ENCODE peak calls at places on chromosome 7, in five cellular contexts. M is OCI-LY7, Z is progenitor cell of endocrine pancreas, T is GM10248, L is WERI-Rb-1. J is an unnamed sample.

GRCh38 chr7:26046150-26046549 is 105.8 kb upstream of the NFE2L3 start:
- DNase-seq in M (no peak), Z (no peak), T (no peak), L (no peak), J (no peak)

GRCh38 chr7:101179117-101179779 is 845 bp downstream of the NAT16 start:
- DNase-seq in M (no peak), Z (no peak), T (no peak), L (no peak), J (no peak)

GRCh38 chr7:27235387-27236052 is 7.1 kb upstream of the EVX1 start:
- DNase-seq in M (no peak), Z (peak; percentile 60), T (no peak), L (peak; percentile 60), J (peak; percentile 59)

GRCh38 chr7:153044981-153045380 is 285.4 kb downstream of the ACTR3B start:
- DNase-seq in M (no peak), Z (no peak), T (no peak), L (peak; percentile 28), J (no peak)

GRCh38 chr7:41247128-41247865 is 455.6 kb downstream of the INHBA start:
- DNase-seq in M (no peak), Z (no peak), T (no peak), L (no peak), J (no peak)

GRCh38 chr7:137985897-137986251 is 16.0 kb downstream of the CREB3L2 start:
- DNase-seq in M (peak; percentile 74), Z (no peak), T (peak; percentile 70), L (no peak), J (peak; percentile 72)

GRCh38 chr7:1432411-1433082 is 26.7 kb downstream of the MICALL2 start:
- DNase-seq in M (peak; percentile 69), Z (peak; percentile 78), T (peak; percentile 84), L (peak; percentile 75), J (peak; percentile 88)

GRCh38 chr7:129969881-129970446 is 17.2 kb upstream of the UBE2H start:
- DNase-seq in M (no peak), Z (no peak), T (no peak), L (no peak), J (no peak)

GRCh38 chr7:157560258-157560654 is 223.5 kb downstream of the DNAJB6 start:
- DNase-seq in M (no peak), Z (no peak), T (no peak), L (no peak), J (no peak)

GRCh38 chr7:116316838-116317612 is 106.7 kb downstream of the TES start:
- DNase-seq in M (no peak), Z (no peak), T (peak; percentile 35), L (no peak), J (peak; percentile 17)

GRCh38 chr7:65967361-65968155 is 14.5 kb downstream of the GUSB start:
- DNase-seq in M (no peak), Z (no peak), T (no peak), L (no peak), J (no peak)

GRCh38 chr7:376306-376969 is 86.5 kb downstream of the FOXL3 start:
- DNase-seq in M (no peak), Z (peak; percentile 8), T (no peak), L (no peak), J (no peak)

GRCh38 chr7:114008696-114009095 is 89.9 kb upstream of the PPP1R3A start:
- DNase-seq in M (no peak), Z (no peak), T (no peak), L (peak; percentile 44), J (no peak)

GRCh38 chr7:93160410-93160809 is 12.2 kb upstream of the SAMD9L start:
- DNase-seq in M (no peak), Z (no peak), T (no peak), L (no peak), J (no peak)

GRCh38 chr7:17680026-17680425 is 260.3 kb downstream of the SNX13 start:
- DNase-seq in M (no peak), Z (no peak), T (no peak), L (no peak), J (no peak)

GRCh38 chr7:50667338-50667737 is 102.1 kb upstream of the DDC start:
- DNase-seq in M (no peak), Z (no peak), T (no peak), L (no peak), J (no peak)

GRCh38 chr7:154564676-154565075 is 438.2 kb downstream of the PAXIP1 start:
- DNase-seq in M (no peak), Z (no peak), T (no peak), L (no peak), J (no peak)

GRCh38 chr7:27185708-27186449 is 847 bp upstream of the HOXA11 start:
- DNase-seq in M (no peak), Z (no peak), T (no peak), L (peak; percentile 9), J (no peak)

GRCh38 chr7:27099224-27099838 is 3.2 kb downstream of the HOXA2 start:
- DNase-seq in M (no peak), Z (no peak), T (no peak), L (no peak), J (no peak)

GRCh38 chr7:101547022-101547915 is 81.8 kb downstream of the MYL10 start:
- DNase-seq in M (no peak), Z (no peak), T (no peak), L (peak; percentile 3), J (no peak)

GRCh38 chr7:2734761-2735571 is 47.0 kb downstream of the AMZ1 start:
- DNase-seq in M (no peak), Z (no peak), T (no peak), L (no peak), J (no peak)

GRCh38 chr7:72753781-72754180 is 74.2 kb downstream of the TYW1B start:
- DNase-seq in M (no peak), Z (no peak), T (no peak), L (no peak), J (no peak)

GRCh38 chr7:117863618-117864017 is 9.6 kb downstream of the CTTNBP2 start:
- DNase-seq in M (no peak), Z (no peak), T (no peak), L (no peak), J (no peak)

GRCh38 chr7:107658467-107658866 is 2.2 kb upstream of the SLC26A4 start:
- DNase-seq in M (no peak), Z (no peak), T (no peak), L (no peak), J (no peak)

DNA sequence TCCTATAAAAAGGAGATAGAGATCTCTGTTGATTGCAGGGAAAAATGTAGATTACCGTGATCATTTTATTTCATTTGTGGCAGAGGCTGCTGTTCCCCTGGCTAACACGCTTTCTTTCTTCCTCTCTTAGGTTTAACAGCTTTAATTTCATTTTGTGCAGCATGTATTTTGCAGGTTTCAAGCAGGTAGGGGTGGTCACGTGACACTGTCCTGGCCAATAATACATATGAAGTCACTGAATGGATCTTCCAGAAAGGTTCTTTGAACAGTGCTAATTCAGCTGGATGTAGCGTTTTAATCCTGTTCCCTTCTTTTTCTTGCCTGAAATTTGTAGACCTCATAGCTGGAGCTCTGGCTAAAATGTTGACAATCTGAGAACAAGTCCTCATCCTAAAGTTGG is 3.6 kb upstream of the EPHB6 start:
- DNase-seq in M (no peak), Z (no peak), T (no peak), L (no peak), J (no peak)
- TF ChIP-seq CTCF in M (no peak), Z (no peak), T (no peak), L (no peak), J (no peak)

DNA sequence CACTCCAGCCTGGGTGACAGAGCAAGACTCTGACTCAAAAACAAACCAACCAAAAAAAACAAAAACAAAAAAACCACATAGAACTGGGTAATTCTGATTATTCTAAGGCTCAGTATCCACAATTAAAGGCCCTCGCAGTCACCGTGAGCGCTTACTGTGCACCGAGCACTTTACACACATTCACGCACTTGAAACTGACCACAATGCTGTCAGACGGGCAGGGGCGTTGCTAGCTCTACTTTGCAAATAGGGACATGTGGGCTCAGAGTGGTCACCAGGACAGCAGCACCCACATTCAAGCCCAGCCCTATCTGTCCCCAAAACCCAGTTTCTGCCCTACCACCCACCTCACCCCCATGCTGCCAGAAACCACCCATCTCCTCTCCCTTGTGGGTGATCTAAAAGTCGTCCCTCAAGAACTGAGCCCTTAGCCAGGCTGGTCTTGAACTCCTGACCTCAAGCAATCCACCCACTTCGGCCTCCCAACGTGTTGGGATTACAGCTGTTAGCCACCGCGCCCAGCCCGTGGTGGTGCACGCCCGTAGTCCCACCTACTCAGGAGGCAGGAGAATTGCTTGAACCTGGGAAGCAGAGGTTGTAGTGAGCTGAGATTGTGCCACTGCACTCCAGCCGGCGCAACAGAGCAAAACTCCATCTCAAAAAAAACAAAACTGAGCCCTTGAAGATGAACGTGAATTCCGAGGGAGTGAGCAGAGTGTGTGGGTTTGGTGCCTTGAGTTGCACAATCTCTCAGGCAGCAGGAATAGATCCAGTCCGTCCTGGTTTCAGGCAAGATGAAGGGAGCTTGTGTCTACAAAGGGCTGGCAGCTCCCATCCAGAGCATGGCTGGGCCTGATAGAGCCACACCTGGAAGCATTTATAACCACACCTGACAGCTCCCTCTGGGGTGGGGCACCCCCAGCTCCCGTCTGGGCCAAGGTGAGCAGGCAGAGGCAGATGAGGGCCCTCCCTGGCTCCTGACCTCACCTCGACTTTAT is 5.4 kb upstream of the HSPB1 start:
- DNase-seq in M (no peak), Z (no peak), T (no peak), L (no peak), J (no peak)
- TF ChIP-seq CTCF in M (no peak), Z (no peak), T (no peak), L (no peak), J (no peak)

GRCh38 chr7:75966209-75966961 is 28.0 kb downstream of the TMEM120A start:
- DNase-seq in M (no peak), Z (no peak), T (no peak), L (peak; percentile 43), J (peak; percentile 21)

GRCh38 chr7:75968012-75968411 is 26.4 kb downstream of the TMEM120A start:
- DNase-seq in M (no peak), Z (no peak), T (no peak), L (no peak), J (no peak)

GRCh38 chr7:75968561-75969001 is 25.8 kb downstream of the TMEM120A start:
- DNase-seq in M (no peak), Z (no peak), T (no peak), L (no peak), J (no peak)

GRCh38 chr7:75967055-75967454 is 27.3 kb downstream of the TMEM120A start:
- DNase-seq in M (no peak), Z (no peak), T (no peak), L (no peak), J (no peak)

GRCh38 chr7:75967573-75967997 is 26.8 kb downstream of the TMEM120A start:
- DNase-seq in M (no peak), Z (no peak), T (no peak), L (no peak), J (no peak)
- TF ChIP-seq CTCF in M (no peak), Z (no peak), T (no peak), L (no peak), J (no peak)

DNA sequence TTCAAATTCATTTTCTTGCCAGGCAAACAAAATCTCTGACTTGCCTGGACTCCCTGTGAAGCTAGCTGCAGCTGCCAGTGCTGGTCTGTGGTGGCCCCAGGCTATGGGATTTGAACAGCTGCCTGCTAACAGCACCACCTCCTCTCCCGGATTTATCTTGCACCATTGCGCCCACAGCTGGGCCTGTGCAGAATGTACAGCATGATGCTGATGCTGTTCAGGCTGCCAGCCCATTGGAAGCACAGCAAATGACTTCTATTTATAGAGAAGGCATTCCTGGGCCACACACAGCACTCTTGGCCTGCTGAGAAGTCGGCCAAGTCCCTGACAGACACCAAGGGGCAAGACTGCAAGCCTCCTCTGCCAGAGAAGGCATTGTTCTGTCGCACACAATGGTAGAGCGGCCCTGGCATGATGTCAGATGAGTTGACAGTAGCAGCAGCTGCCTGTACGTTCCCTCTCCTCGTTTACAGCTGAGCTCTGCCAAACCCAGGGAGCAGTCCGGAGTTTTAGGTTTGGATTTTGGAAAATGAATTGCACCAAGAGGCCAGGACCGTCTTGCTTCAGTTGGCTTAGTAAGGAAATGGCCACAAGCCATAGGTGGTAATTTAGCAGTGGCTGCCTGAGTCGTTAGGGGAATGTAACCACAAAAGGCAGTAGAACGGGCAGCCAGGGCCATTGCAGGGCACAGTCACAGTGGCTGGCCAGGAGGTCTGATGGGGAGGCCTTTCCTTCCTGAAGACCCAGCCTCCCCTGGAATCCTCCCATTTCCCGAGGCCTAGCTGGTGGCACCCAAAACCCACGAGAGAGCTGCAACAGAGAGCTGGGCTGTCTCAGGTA is 38.5 kb downstream of the MTURN start:
- DNase-seq in M (peak; percentile 21), Z (no peak), T (no peak), L (peak; percentile 51), J (no peak)
- TF ChIP-seq CTCF in M (peak; percentile 38), Z (no peak), T (no peak), L (peak; percentile 33), J (no peak)

J was measured in GM13976.